ENCODE peak calls at places on chromosome 1, in ten cellular contexts. One of them, this sample, is unnamed.

GRCh38 chr1:93681549-93682412 is at the start of gene BCAR3:
- DNase-seq in pancreas: peak; percentile 80
- DNase-seq in fibroblast of lung: peak; percentile 73
- DNase-seq in mucosa of descending colon: peak; percentile 80
- DNase-seq in cardiac muscle cell: peak; percentile 75
- DNase-seq in heart right ventricle: peak; percentile 73
- DNase-seq in tibial nerve: peak; percentile 45
- DNase-seq in HFF-Myc: no peak
- DNase-seq in prostate gland: peak; percentile 73
- DNase-seq in IMR-90: peak; percentile 73
- DNase-seq in this sample: peak; percentile 82

GRCh38 chr1:12162459-12163137 is 4.2 kb upstream of the TNFRSF1B start:
- DNase-seq in heart right ventricle: no peak
- DNase-seq in HFF-Myc: no peak
- DNase-seq in IMR-90: no peak
- DNase-seq in mucosa of descending colon: no peak
- DNase-seq in tibial nerve: no peak
- DNase-seq in fibroblast of lung: no peak
- DNase-seq in cardiac muscle cell: no peak
- DNase-seq in pancreas: no peak
- DNase-seq in prostate gland: no peak
- DNase-seq in this sample: no peak

GRCh38 chr1:234720709-234721436 is 110.9 kb upstream of the IRF2BP2 start:
- DNase-seq in fibroblast of lung: no peak
- DNase-seq in HFF-Myc: peak; percentile 45
- DNase-seq in heart right ventricle: no peak
- DNase-seq in tibial nerve: no peak
- DNase-seq in pancreas: no peak
- DNase-seq in cardiac muscle cell: no peak
- DNase-seq in mucosa of descending colon: no peak
- DNase-seq in prostate gland: no peak
- DNase-seq in IMR-90: no peak
- DNase-seq in this sample: no peak

GRCh38 chr1:7229696-7230095 is 444.4 kb downstream of the CAMTA1 start:
- DNase-seq in tibial nerve: no peak
- DNase-seq in cardiac muscle cell: no peak
- DNase-seq in heart right ventricle: no peak
- DNase-seq in HFF-Myc: peak; percentile 59
- DNase-seq in mucosa of descending colon: no peak
- DNase-seq in pancreas: no peak
- DNase-seq in IMR-90: peak; percentile 74
- DNase-seq in fibroblast of lung: peak; percentile 74
- DNase-seq in prostate gland: no peak
- DNase-seq in this sample: peak; percentile 23

GRCh38 chr1:30790850-30791778 is 33.5 kb upstream of the LAPTM5 start:
- DNase-seq in heart right ventricle: no peak
- DNase-seq in tibial nerve: no peak
- DNase-seq in mucosa of descending colon: no peak
- DNase-seq in HFF-Myc: no peak
- DNase-seq in pancreas: no peak
- DNase-seq in IMR-90: no peak
- DNase-seq in prostate gland: no peak
- DNase-seq in cardiac muscle cell: no peak
- DNase-seq in fibroblast of lung: no peak
- DNase-seq in this sample: peak; percentile 48

GRCh38 chr1:150558761-150559626 is 9.8 kb downstream of the ADAMTSL4 start:
- DNase-seq in cardiac muscle cell: no peak
- DNase-seq in pancreas: peak; percentile 85
- DNase-seq in HFF-Myc: no peak
- DNase-seq in tibial nerve: no peak
- DNase-seq in mucosa of descending colon: no peak
- DNase-seq in heart right ventricle: no peak
- DNase-seq in fibroblast of lung: no peak
- DNase-seq in IMR-90: no peak
- DNase-seq in prostate gland: no peak
- DNase-seq in this sample: peak; percentile 51

GRCh38 chr1:116288201-116288598 is 84.8 kb upstream of the ATP1A1 start:
- DNase-seq in heart right ventricle: no peak
- DNase-seq in tibial nerve: no peak
- DNase-seq in mucosa of descending colon: no peak
- DNase-seq in fibroblast of lung: no peak
- DNase-seq in IMR-90: no peak
- DNase-seq in HFF-Myc: no peak
- DNase-seq in prostate gland: no peak
- DNase-seq in pancreas: no peak
- DNase-seq in cardiac muscle cell: no peak
- DNase-seq in this sample: no peak

GRCh38 chr1:93304716-93305138 is 41.0 kb upstream of the DR1 start:
- DNase-seq in HFF-Myc: peak; percentile 56
- DNase-seq in cardiac muscle cell: peak; percentile 75
- DNase-seq in IMR-90: peak; percentile 79
- DNase-seq in heart right ventricle: peak; percentile 54
- DNase-seq in tibial nerve: peak; percentile 67
- DNase-seq in fibroblast of lung: peak; percentile 86
- DNase-seq in pancreas: no peak
- DNase-seq in mucosa of descending colon: no peak
- DNase-seq in prostate gland: peak; percentile 53
- DNase-seq in this sample: peak; percentile 80

GRCh38 chr1:109379422-109379821 is 18.3 kb downstream of the SORT1 start:
- DNase-seq in tibial nerve: no peak
- DNase-seq in heart right ventricle: no peak
- DNase-seq in cardiac muscle cell: no peak
- DNase-seq in pancreas: no peak
- DNase-seq in prostate gland: no peak
- DNase-seq in mucosa of descending colon: no peak
- DNase-seq in fibroblast of lung: peak; percentile 64
- DNase-seq in IMR-90: peak; percentile 53
- DNase-seq in HFF-Myc: no peak
- DNase-seq in this sample: no peak

GRCh38 chr1:109377698-109378097 is 20.0 kb downstream of the SORT1 start:
- DNase-seq in pancreas: no peak
- DNase-seq in prostate gland: no peak
- DNase-seq in IMR-90: no peak
- DNase-seq in HFF-Myc: no peak
- DNase-seq in heart right ventricle: no peak
- DNase-seq in tibial nerve: no peak
- DNase-seq in fibroblast of lung: no peak
- DNase-seq in cardiac muscle cell: no peak
- DNase-seq in mucosa of descending colon: no peak
- DNase-seq in this sample: no peak

GRCh38 chr1:109383087-109383779 is 14.5 kb downstream of the SORT1 start:
- DNase-seq in IMR-90: no peak
- DNase-seq in HFF-Myc: no peak
- DNase-seq in mucosa of descending colon: no peak
- DNase-seq in cardiac muscle cell: peak; percentile 53
- DNase-seq in heart right ventricle: no peak
- DNase-seq in pancreas: no peak
- DNase-seq in prostate gland: no peak
- DNase-seq in tibial nerve: no peak
- DNase-seq in fibroblast of lung: no peak
- DNase-seq in this sample: no peak

GRCh38 chr1:109381573-109381972 is 16.1 kb downstream of the SORT1 start:
- DNase-seq in IMR-90: no peak
- DNase-seq in fibroblast of lung: no peak
- DNase-seq in pancreas: no peak
- DNase-seq in HFF-Myc: no peak
- DNase-seq in prostate gland: no peak
- DNase-seq in mucosa of descending colon: no peak
- DNase-seq in tibial nerve: no peak
- DNase-seq in cardiac muscle cell: no peak
- DNase-seq in heart right ventricle: no peak
- DNase-seq in this sample: no peak

DNA sequence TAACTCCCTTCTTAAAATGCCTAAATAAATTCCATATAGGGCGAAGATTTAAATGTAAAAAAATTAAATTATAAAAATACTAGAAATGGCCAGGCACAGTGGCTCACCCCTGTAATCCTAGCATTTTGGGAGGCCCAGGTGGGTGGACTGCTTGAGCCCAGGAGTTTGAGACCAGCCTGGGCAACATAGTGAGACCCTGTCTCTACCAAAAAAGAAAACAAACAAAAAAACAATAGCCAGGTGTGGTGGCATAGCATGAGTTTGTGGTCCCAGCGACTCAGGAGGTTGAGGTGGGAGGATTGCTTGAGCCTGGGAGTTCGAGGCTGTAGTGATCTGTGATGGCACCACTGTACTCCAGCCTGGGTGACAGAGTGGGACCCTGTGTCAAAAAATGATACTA is 17.8 kb downstream of the SORT1 start:
- DNase-seq in tibial nerve: no peak
- DNase-seq in mucosa of descending colon: no peak
- DNase-seq in IMR-90: no peak
- DNase-seq in heart right ventricle: no peak
- DNase-seq in HFF-Myc: no peak
- DNase-seq in pancreas: no peak
- DNase-seq in fibroblast of lung: no peak
- DNase-seq in prostate gland: no peak
- DNase-seq in cardiac muscle cell: no peak
- DNase-seq in this sample: no peak
- H3K4me3 ChIP-seq in tibial nerve: no peak overlapping the region
- H3K4me3 ChIP-seq in mucosa of descending colon: no peak overlapping the region
- H3K4me3 ChIP-seq in IMR-90: no peak overlapping the region
- H3K4me3 ChIP-seq in heart right ventricle: no peak overlapping the region
- H3K4me3 ChIP-seq in HFF-Myc: no peak overlapping the region
- H3K4me3 ChIP-seq in pancreas: no peak overlapping the region
- H3K4me3 ChIP-seq in fibroblast of lung: no peak overlapping the region
- H3K4me3 ChIP-seq in prostate gland: no peak overlapping the region
- H3K4me3 ChIP-seq in cardiac muscle cell: no peak overlapping the region
- H3K4me3 ChIP-seq in this sample: no peak overlapping the region

DNA sequence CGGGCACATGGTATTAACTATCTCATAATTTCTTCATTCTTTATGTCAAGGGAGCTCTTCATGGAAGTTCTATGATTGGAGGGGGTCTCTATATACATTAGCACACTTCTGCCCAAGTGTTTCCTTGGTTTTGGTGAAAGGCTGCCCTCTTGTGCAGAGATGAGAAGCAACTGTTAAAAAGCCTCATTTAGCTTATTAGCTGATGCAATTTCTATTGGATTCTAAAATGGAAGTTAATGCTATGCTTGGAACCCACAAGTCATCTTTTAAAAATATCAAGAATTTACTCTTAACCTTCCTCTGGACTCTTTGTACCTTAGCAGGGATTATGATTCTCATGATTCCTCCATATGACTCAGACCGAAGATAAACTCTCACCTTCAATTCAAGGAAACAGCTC is 328.9 kb downstream of the PTBP2 start:
- DNase-seq in pancreas: no peak
- DNase-seq in mucosa of descending colon: no peak
- DNase-seq in IMR-90: peak; percentile 59
- DNase-seq in fibroblast of lung: peak; percentile 70
- DNase-seq in cardiac muscle cell: peak; percentile 65
- DNase-seq in heart right ventricle: no peak
- DNase-seq in HFF-Myc: no peak
- DNase-seq in prostate gland: no peak
- DNase-seq in tibial nerve: no peak
- DNase-seq in this sample: peak; percentile 68
- TF ChIP-seq CTCF in pancreas: no peak
- TF ChIP-seq CTCF in mucosa of descending colon: no peak
- TF ChIP-seq CTCF in IMR-90: peak; percentile 53
- TF ChIP-seq CTCF in fibroblast of lung: peak; percentile 46
- TF ChIP-seq CTCF in cardiac muscle cell: peak; percentile 63
- TF ChIP-seq CTCF in heart right ventricle: peak; percentile 18
- TF ChIP-seq CTCF in HFF-Myc: peak; percentile 29
- TF ChIP-seq CTCF in prostate gland: no peak
- TF ChIP-seq CTCF in tibial nerve: no peak
- TF ChIP-seq CTCF in this sample: peak; percentile 59

GRCh38 chr1:41649445-41650175 is 165.1 kb upstream of the EDN2 start:
- DNase-seq in HFF-Myc: no peak
- DNase-seq in heart right ventricle: no peak
- DNase-seq in prostate gland: no peak
- DNase-seq in tibial nerve: no peak
- DNase-seq in fibroblast of lung: no peak
- DNase-seq in pancreas: no peak
- DNase-seq in IMR-90: no peak
- DNase-seq in mucosa of descending colon: no peak
- DNase-seq in cardiac muscle cell: no peak
- DNase-seq in this sample: no peak
- H3K4me3 ChIP-seq in HFF-Myc: no peak overlapping the region
- H3K4me3 ChIP-seq in heart right ventricle: no peak overlapping the region
- H3K4me3 ChIP-seq in prostate gland: no peak overlapping the region
- H3K4me3 ChIP-seq in tibial nerve: no peak overlapping the region
- H3K4me3 ChIP-seq in fibroblast of lung: no peak overlapping the region
- H3K4me3 ChIP-seq in pancreas: no peak overlapping the region
- H3K4me3 ChIP-seq in IMR-90: no peak overlapping the region
- H3K4me3 ChIP-seq in mucosa of descending colon: no peak overlapping the region
- H3K4me3 ChIP-seq in cardiac muscle cell: no peak overlapping the region
- H3K4me3 ChIP-seq in this sample: no peak overlapping the region

GRCh38 chr1:193212637-193213036 is 26.2 kb upstream of the B3GALT2 start:
- DNase-seq in mucosa of descending colon: no peak
- DNase-seq in fibroblast of lung: no peak
- DNase-seq in IMR-90: no peak
- DNase-seq in prostate gland: no peak
- DNase-seq in cardiac muscle cell: no peak
- DNase-seq in tibial nerve: no peak
- DNase-seq in pancreas: no peak
- DNase-seq in HFF-Myc: no peak
- DNase-seq in heart right ventricle: no peak
- DNase-seq in this sample: no peak

GRCh38 chr1:193210991-193211390 is 24.6 kb upstream of the B3GALT2 start:
- DNase-seq in HFF-Myc: no peak
- DNase-seq in heart right ventricle: no peak
- DNase-seq in pancreas: no peak
- DNase-seq in IMR-90: no peak
- DNase-seq in cardiac muscle cell: no peak
- DNase-seq in tibial nerve: no peak
- DNase-seq in mucosa of descending colon: no peak
- DNase-seq in prostate gland: no peak
- DNase-seq in fibroblast of lung: no peak
- DNase-seq in this sample: no peak

GRCh38 chr1:193216920-193217319 is 30.5 kb upstream of the B3GALT2 start:
- DNase-seq in mucosa of descending colon: no peak
- DNase-seq in pancreas: no peak
- DNase-seq in HFF-Myc: no peak
- DNase-seq in cardiac muscle cell: no peak
- DNase-seq in IMR-90: no peak
- DNase-seq in prostate gland: no peak
- DNase-seq in fibroblast of lung: no peak
- DNase-seq in heart right ventricle: peak; percentile 67
- DNase-seq in tibial nerve: no peak
- DNase-seq in this sample: no peak

GRCh38 chr1:193213998-193214397 is 27.6 kb upstream of the B3GALT2 start:
- DNase-seq in fibroblast of lung: no peak
- DNase-seq in mucosa of descending colon: no peak
- DNase-seq in IMR-90: no peak
- DNase-seq in heart right ventricle: no peak
- DNase-seq in pancreas: no peak
- DNase-seq in cardiac muscle cell: no peak
- DNase-seq in tibial nerve: no peak
- DNase-seq in HFF-Myc: no peak
- DNase-seq in prostate gland: no peak
- DNase-seq in this sample: no peak

DNA sequence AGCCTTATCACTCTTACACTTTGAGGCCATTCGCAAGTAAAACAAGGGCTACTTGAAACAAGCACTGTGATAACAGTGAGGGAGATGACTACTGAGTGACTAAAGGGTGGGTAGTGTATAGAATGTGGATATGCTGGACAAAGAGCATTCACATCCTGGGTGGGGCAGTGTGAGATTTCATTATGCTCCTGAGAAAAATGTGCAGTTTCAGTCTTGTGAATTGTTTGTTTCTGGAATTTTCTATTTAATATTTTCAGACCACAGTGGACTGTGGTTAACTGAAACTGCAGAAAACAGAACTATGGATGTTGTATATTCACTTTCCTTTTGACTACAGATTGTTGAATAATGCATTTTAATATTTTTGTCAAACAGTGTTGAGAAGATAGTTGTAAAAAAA is 25.1 kb upstream of the B3GALT2 start:
- DNase-seq in IMR-90: peak; percentile 93
- DNase-seq in HFF-Myc: peak; percentile 4
- DNase-seq in fibroblast of lung: peak; percentile 76
- DNase-seq in cardiac muscle cell: peak; percentile 30
- DNase-seq in tibial nerve: no peak
- DNase-seq in mucosa of descending colon: no peak
- DNase-seq in prostate gland: no peak
- DNase-seq in pancreas: no peak
- DNase-seq in heart right ventricle: no peak
- DNase-seq in this sample: peak; percentile 37
- TF ChIP-seq CTCF in IMR-90: no peak
- TF ChIP-seq CTCF in HFF-Myc: no peak
- TF ChIP-seq CTCF in fibroblast of lung: no peak
- TF ChIP-seq CTCF in cardiac muscle cell: no peak
- TF ChIP-seq CTCF in tibial nerve: no peak
- TF ChIP-seq CTCF in mucosa of descending colon: no peak
- TF ChIP-seq CTCF in prostate gland: no peak
- TF ChIP-seq CTCF in pancreas: no peak
- TF ChIP-seq CTCF in heart right ventricle: no peak
- TF ChIP-seq CTCF in this sample: no peak